ENCODE peak calls at places on chromosomes 12 and 14, in five cellular contexts. One of them, this sample, is unnamed.

GRCh38 chr12:116806845-116807440 is 68.8 kb downstream of the RNFT2 start:
- DNase-seq in suprapubic skin: no peak
- DNase-seq in K562: no peak
- DNase-seq in GM12891: no peak
- DNase-seq in vagina: no peak
- DNase-seq in this sample: no peak

GRCh38 chr14:95068521-95068920 is 88.8 kb downstream of the DICER1 start:
- DNase-seq in suprapubic skin: no peak
- DNase-seq in K562: no peak
- DNase-seq in GM12891: no peak
- DNase-seq in vagina: peak
- DNase-seq in this sample: no peak

GRCh38 chr12:26056335-26056734 is 68.5 kb downstream of the BHLHE41 start:
- DNase-seq in suprapubic skin: no peak
- DNase-seq in K562: no peak
- DNase-seq in GM12891: no peak
- DNase-seq in vagina: no peak
- DNase-seq in this sample: no peak

GRCh38 chr14:68784298-68784910 is 8.5 kb downstream of the ZFP36L1 start:
- DNase-seq in suprapubic skin: peak
- DNase-seq in K562: no peak
- DNase-seq in GM12891: no peak
- DNase-seq in vagina: peak
- DNase-seq in this sample: peak

GRCh38 chr12:110737532-110737931 is 5.2 kb downstream of the PPP1CC start:
- DNase-seq in suprapubic skin: no peak
- DNase-seq in K562: no peak
- DNase-seq in GM12891: no peak
- DNase-seq in vagina: no peak
- DNase-seq in this sample: no peak

GRCh38 chr14:104723651-104724406 is at the start of gene ADSS1:
- DNase-seq in suprapubic skin: no peak
- DNase-seq in K562: peak
- DNase-seq in GM12891: peak
- DNase-seq in vagina: no peak
- DNase-seq in this sample: no peak

GRCh38 chr14:102805454-102805891 is 28.2 kb downstream of the TRAF3 start:
- DNase-seq in suprapubic skin: no peak
- DNase-seq in K562: no peak
- DNase-seq in GM12891: no peak
- DNase-seq in vagina: no peak
- DNase-seq in this sample: no peak

GRCh38 chr12:122423258-122424165 is 1.0 kb upstream of the CLIP1 start:
- DNase-seq in suprapubic skin: no peak
- DNase-seq in K562: no peak
- DNase-seq in GM12891: no peak
- DNase-seq in vagina: no peak
- DNase-seq in this sample: no peak

DNA sequence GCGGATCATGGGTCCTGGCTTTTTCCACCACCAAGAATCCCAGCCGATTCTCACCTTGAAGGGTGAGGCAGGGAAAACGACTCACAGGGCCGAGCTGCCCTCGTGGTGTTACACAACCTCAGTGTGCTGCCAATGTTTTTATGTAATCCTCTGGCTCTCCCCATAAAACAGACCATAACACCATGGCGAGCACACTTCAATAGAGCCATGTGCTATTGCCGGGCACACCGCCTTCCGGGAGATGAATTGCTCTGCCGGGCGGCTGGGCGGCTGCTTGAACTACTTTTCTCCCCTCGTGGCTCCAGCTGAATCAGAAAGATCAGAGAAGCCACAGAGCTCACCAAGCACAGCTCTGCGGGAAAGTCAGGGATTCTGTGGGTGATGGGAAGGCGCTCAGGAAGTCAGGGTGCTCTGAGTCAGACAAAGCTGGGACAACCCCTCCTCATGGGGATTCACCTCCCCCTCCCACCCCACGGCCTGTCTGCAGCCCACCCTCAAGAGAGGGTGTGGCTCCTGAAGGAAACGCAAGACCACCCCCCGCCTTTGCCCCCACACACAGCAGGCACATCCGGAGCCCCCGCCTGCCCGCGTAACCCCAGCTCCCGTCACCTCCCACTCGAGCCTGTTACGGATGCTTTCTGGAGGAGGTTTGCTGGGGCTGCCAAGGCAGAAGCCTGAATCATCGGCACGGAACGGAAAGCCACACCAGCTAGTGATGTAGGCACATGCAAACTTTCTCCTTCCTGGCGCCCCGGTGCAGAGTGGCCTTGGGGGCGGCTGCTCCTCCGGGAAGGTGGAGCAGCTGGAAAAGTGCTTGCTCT is 1.8 kb downstream of the GALNT9 start:
- DNase-seq in suprapubic skin: no peak
- DNase-seq in K562: no peak
- DNase-seq in GM12891: no peak
- DNase-seq in vagina: peak
- DNase-seq in this sample: peak
- TF ChIP-seq POLR2AphosphoS5 in suprapubic skin: no peak
- TF ChIP-seq POLR2AphosphoS5 in K562: no peak
- TF ChIP-seq POLR2AphosphoS5 in GM12891: no peak
- TF ChIP-seq POLR2AphosphoS5 in vagina: peak
- TF ChIP-seq POLR2AphosphoS5 in this sample: no peak

GRCh38 chr12:56759270-56759908 is 3.7 kb upstream of the HSD17B6 start:
- DNase-seq in suprapubic skin: no peak
- DNase-seq in K562: no peak
- DNase-seq in GM12891: no peak
- DNase-seq in vagina: no peak
- DNase-seq in this sample: no peak
- TF ChIP-seq POLR2AphosphoS5 in suprapubic skin: no peak
- TF ChIP-seq POLR2AphosphoS5 in K562: no peak
- TF ChIP-seq POLR2AphosphoS5 in GM12891: no peak
- TF ChIP-seq POLR2AphosphoS5 in vagina: no peak
- TF ChIP-seq POLR2AphosphoS5 in this sample: no peak

DNA sequence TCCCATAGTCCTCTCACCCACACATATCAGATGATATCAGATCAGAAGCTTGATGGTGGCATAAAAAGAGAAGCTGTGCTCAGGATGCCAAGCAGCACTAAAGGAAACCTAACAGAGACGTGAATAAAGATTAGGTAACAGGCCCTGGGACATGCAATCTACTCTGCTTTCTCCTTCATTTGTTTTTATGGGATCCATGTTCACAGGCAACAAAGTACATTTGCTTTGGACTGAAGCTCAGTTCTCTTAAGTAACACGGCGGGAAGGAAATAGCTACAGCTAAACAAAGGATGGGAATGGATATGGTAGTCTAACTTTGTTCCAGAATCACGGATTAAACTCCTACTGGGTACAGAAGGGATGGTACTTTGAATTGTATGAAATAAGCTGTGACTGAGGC is 119.5 kb downstream of the TTC7B start:
- DNase-seq in suprapubic skin: no peak
- DNase-seq in K562: no peak
- DNase-seq in GM12891: no peak
- DNase-seq in vagina: no peak
- DNase-seq in this sample: no peak
- TF ChIP-seq POLR2AphosphoS5 in suprapubic skin: no peak
- TF ChIP-seq POLR2AphosphoS5 in K562: no peak
- TF ChIP-seq POLR2AphosphoS5 in GM12891: no peak
- TF ChIP-seq POLR2AphosphoS5 in vagina: no peak
- TF ChIP-seq POLR2AphosphoS5 in this sample: no peak

GRCh38 chr12:89544730-89545184 is 18.9 kb upstream of the POC1B start:
- DNase-seq in suprapubic skin: no peak
- DNase-seq in K562: no peak
- DNase-seq in GM12891: no peak
- DNase-seq in vagina: no peak
- DNase-seq in this sample: peak
- TF ChIP-seq POLR2AphosphoS5 in suprapubic skin: no peak
- TF ChIP-seq POLR2AphosphoS5 in K562: no peak
- TF ChIP-seq POLR2AphosphoS5 in GM12891: no peak
- TF ChIP-seq POLR2AphosphoS5 in vagina: no peak
- TF ChIP-seq POLR2AphosphoS5 in this sample: no peak

GRCh38 chr12:130498589-130499385 is 161.1 kb downstream of the PIWIL1 start:
- DNase-seq in suprapubic skin: no peak
- DNase-seq in K562: no peak
- DNase-seq in GM12891: no peak
- DNase-seq in vagina: no peak
- DNase-seq in this sample: no peak
- TF ChIP-seq POLR2AphosphoS5 in suprapubic skin: no peak
- TF ChIP-seq POLR2AphosphoS5 in K562: no peak
- TF ChIP-seq POLR2AphosphoS5 in GM12891: no peak
- TF ChIP-seq POLR2AphosphoS5 in vagina: no peak
- TF ChIP-seq POLR2AphosphoS5 in this sample: no peak

DNA sequence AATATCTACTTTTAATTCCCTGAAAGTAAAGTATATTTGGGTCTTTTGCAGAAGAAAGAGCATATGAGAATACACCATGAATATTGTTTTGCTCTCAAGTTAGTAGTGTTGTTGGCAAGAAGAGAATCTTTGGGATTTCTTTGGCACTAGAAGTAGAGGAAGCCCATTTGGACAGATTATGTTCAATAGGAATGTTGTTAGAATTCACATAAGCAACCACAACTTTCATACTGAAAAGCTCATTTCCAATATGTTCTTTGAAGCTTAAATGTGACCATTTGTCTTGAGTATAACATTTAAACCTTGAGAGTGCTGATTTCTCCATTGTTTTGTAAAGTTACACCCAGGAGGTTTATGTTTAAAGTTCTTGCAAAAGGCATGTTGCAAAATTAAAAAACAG is 37.6 kb downstream of the PLEKHG7 start:
- DNase-seq in suprapubic skin: no peak
- DNase-seq in K562: no peak
- DNase-seq in GM12891: no peak
- DNase-seq in vagina: no peak
- DNase-seq in this sample: no peak
- TF ChIP-seq POLR2AphosphoS5 in suprapubic skin: no peak
- TF ChIP-seq POLR2AphosphoS5 in K562: no peak
- TF ChIP-seq POLR2AphosphoS5 in GM12891: no peak
- TF ChIP-seq POLR2AphosphoS5 in vagina: no peak
- TF ChIP-seq POLR2AphosphoS5 in this sample: no peak

GRCh38 chr14:93006484-93007128 is 83.7 kb downstream of the CHGA start:
- DNase-seq in suprapubic skin: no peak
- DNase-seq in K562: no peak
- DNase-seq in GM12891: no peak
- DNase-seq in vagina: no peak
- DNase-seq in this sample: no peak
- TF ChIP-seq POLR2AphosphoS5 in suprapubic skin: no peak
- TF ChIP-seq POLR2AphosphoS5 in K562: no peak
- TF ChIP-seq POLR2AphosphoS5 in GM12891: no peak
- TF ChIP-seq POLR2AphosphoS5 in vagina: no peak
- TF ChIP-seq POLR2AphosphoS5 in this sample: no peak

GRCh38 chr14:89672636-89673279 is 255.7 kb upstream of the FOXN3 start:
- DNase-seq in suprapubic skin: no peak
- DNase-seq in K562: no peak
- DNase-seq in GM12891: no peak
- DNase-seq in vagina: no peak
- DNase-seq in this sample: no peak
- TF ChIP-seq POLR2AphosphoS5 in suprapubic skin: no peak
- TF ChIP-seq POLR2AphosphoS5 in K562: no peak
- TF ChIP-seq POLR2AphosphoS5 in GM12891: no peak
- TF ChIP-seq POLR2AphosphoS5 in vagina: no peak
- TF ChIP-seq POLR2AphosphoS5 in this sample: no peak

This sample was measured in breast epithelium.